ENCODE peak calls at places on chromosomes 6 and 20, in six cellular contexts. T, A, Y, C, K and B are unnamed samples.

GRCh38 chr6:15628499-15629131 is 34.2 kb downstream of the DTNBP1 start:
- DNase-seq in Y (no peak), T (peak), K (no peak), C (no peak), A (peak), B (peak)

GRCh38 chr6:46144270-46144669 is 14.5 kb downstream of the ENPP4 start:
- DNase-seq in A (no peak), K (no peak), C (no peak), Y (no peak), T (no peak), B (no peak)

GRCh38 chr6:107968081-107968480 is 10.1 kb upstream of the SEC63 start:
- DNase-seq in K (peak), C (no peak), T (no peak), A (no peak), Y (no peak), B (no peak)

GRCh38 chr6:89348372-89348771 is 4.2 kb downstream of the UBE2J1 start:
- DNase-seq in C (no peak), T (no peak), A (no peak), K (no peak), Y (no peak), B (no peak)

GRCh38 chr6:41689171-41690008 is 46.0 kb downstream of the TFEB start:
- DNase-seq in A (no peak), Y (no peak), T (no peak), K (no peak), C (no peak), B (no peak)

GRCh38 chr20:15654208-15654649 is 919.0 kb downstream of the KIF16B start:
- DNase-seq in A (peak), Y (peak), T (no peak), C (peak), K (peak), B (no peak)

GRCh38 chr6:52213127-52213526 is 27.0 kb downstream of the IL17A start:
- DNase-seq in Y (no peak), C (peak), T (no peak), K (no peak), A (no peak), B (peak)

GRCh38 chr20:49916146-49917002 is 1.0 kb upstream of the SPATA2 start:
- DNase-seq in A (no peak), C (peak), T (no peak), K (peak), Y (no peak), B (no peak)

GRCh38 chr20:58271596-58272460 is 37.7 kb upstream of the RAB22A start:
- DNase-seq in A (no peak), K (no peak), T (no peak), C (no peak), Y (no peak), B (no peak)

GRCh38 chr20:52342913-52343312 is 151.3 kb upstream of the ZFP64 start:
- DNase-seq in T (no peak), K (no peak), C (no peak), Y (no peak), A (no peak), B (no peak)

GRCh38 chr6:37983720-37984501 is 164.4 kb downstream of the ZFAND3 start:
- DNase-seq in Y (no peak), K (no peak), T (no peak), C (no peak), A (no peak), B (no peak)

GRCh38 chr6:21103626-21104224 is 489.8 kb upstream of the SOX4 start:
- DNase-seq in T (no peak), K (no peak), C (no peak), A (peak), Y (no peak), B (no peak)

GRCh38 chr20:19283503-19283902 is 71.1 kb downstream of the SLC24A3 start:
- DNase-seq in K (no peak), A (no peak), C (no peak), Y (no peak), T (no peak), B (no peak)

GRCh38 chr6:82196159-82196558 is 51.4 kb downstream of the IBTK start:
- DNase-seq in A (no peak), Y (no peak), T (no peak), C (no peak), K (no peak), B (no peak)

GRCh38 chr20:610130-611046 is at the start of gene TCF15:
- DNase-seq in A (no peak), T (no peak), K (peak), C (no peak), Y (peak), B (no peak)

GRCh38 chr6:151436814-151437213 is 15.1 kb downstream of the RMND1 start:
- DNase-seq in Y (no peak), T (no peak), A (no peak), K (no peak), C (no peak), B (no peak)

GRCh38 chr6:163346529-163346961 is 68.0 kb upstream of the QKI start:
- DNase-seq in A (no peak), C (no peak), K (no peak), T (no peak), Y (no peak), B (no peak)